ENCODE peak calls at places on chromosomes 6 and 20, in seven cellular contexts. T is H1, J is transverse colon, Y is stomach, C is SK-N-SH, R is sigmoid colon, H is HepG2. E is an unnamed sample.

GRCh38 chr6:26258199-26258977 is 106.6 kb upstream of the BTN3A2 start:
- DNase-seq in T (no peak), J (no peak), Y (no peak), C (no peak), R (no peak), H (peak), E (no peak)

GRCh38 chr20:50369225-50370035 is 140.8 kb upstream of the PTPN1 start:
- DNase-seq in T (no peak), J (peak), Y (peak), C (no peak), R (no peak), H (peak), E (no peak)

GRCh38 chr20:29750268-29750899 is 1507.1 kb upstream of the DEFB115 start:
- DNase-seq in T (no peak), J (no peak), Y (no peak), C (peak), R (no peak), H (no peak), E (no peak)

GRCh38 chr20:4513720-4514119 is 208.0 kb upstream of the PRND start:
- DNase-seq in T (no peak), J (no peak), Y (no peak), C (no peak), R (no peak), H (no peak), E (no peak)

GRCh38 chr6:32883789-32884188 is 29.8 kb downstream of the PSMB9 start:
- DNase-seq in T (no peak), J (no peak), Y (no peak), C (no peak), R (peak), H (no peak), E (no peak)

GRCh38 chr20:24933266-24933908 is 15.7 kb upstream of the CST7 start:
- DNase-seq in T (peak), J (no peak), Y (no peak), C (no peak), R (peak), H (no peak), E (no peak)

GRCh38 chr6:16319813-16320532 is 81.6 kb downstream of the GMPR start:
- DNase-seq in T (no peak), J (peak), Y (peak), C (no peak), R (peak), H (no peak), E (no peak)

GRCh38 chr6:55304747-55305146 is 22.5 kb upstream of the GFRAL start:
- DNase-seq in T (no peak), J (no peak), Y (no peak), C (no peak), R (no peak), H (no peak), E (no peak)

GRCh38 chr6:37630281-37630799 is 67.3 kb downstream of the MDGA1 start:
- DNase-seq in T (no peak), J (no peak), Y (peak), C (no peak), R (peak), H (peak), E (no peak)

GRCh38 chr6:13765570-13765969 is 48.8 kb downstream of the MCUR1 start:
- DNase-seq in T (no peak), J (no peak), Y (no peak), C (no peak), R (peak), H (no peak), E (no peak)

GRCh38 chr6:167402195-167402686 is 77.4 kb downstream of the TTLL2 start:
- DNase-seq in T (no peak), J (no peak), Y (no peak), C (no peak), R (no peak), H (no peak), E (no peak)

GRCh38 chr6:42142118-42142835 is at the start of gene C6orf132:
- DNase-seq in T (peak), J (peak), Y (peak), C (peak), R (no peak), H (peak), E (no peak)

GRCh38 chr20:23403721-23404120 is 17.6 kb downstream of the NAPB start:
- DNase-seq in T (no peak), J (no peak), Y (no peak), C (no peak), R (no peak), H (no peak), E (no peak)

GRCh38 chr6:19804362-19805145 is 32.6 kb upstream of the ID4 start:
- DNase-seq in T (peak), J (peak), Y (peak), C (peak), R (peak), H (peak), E (peak)

GRCh38 chr6:5517781-5518180 is 256.5 kb downstream of the FARS2 start:
- DNase-seq in T (no peak), J (no peak), Y (no peak), C (no peak), R (no peak), H (no peak), E (peak)

GRCh38 chr6:9467746-9468145 is 947.1 kb downstream of the TFAP2A start:
- DNase-seq in T (no peak), J (no peak), Y (no peak), C (no peak), R (no peak), H (no peak), E (no peak)

GRCh38 chr6:42523158-42523814 is 40.5 kb upstream of the UBR2 start:
- DNase-seq in T (no peak), J (no peak), Y (no peak), C (no peak), R (no peak), H (no peak), E (no peak)

GRCh38 chr6:37483917-37484785 is 15.5 kb downstream of the CCDC167 start:
- DNase-seq in T (peak), J (peak), Y (peak), C (peak), R (no peak), H (peak), E (no peak)

GRCh38 chr6:130204322-130204721 is 18.4 kb downstream of the SAMD3 start:
- DNase-seq in T (no peak), J (no peak), Y (no peak), C (no peak), R (no peak), H (no peak), E (no peak)

GRCh38 chr6:148203970-148204369 is 138.7 kb upstream of the SASH1 start:
- DNase-seq in T (no peak), J (no peak), Y (no peak), C (no peak), R (no peak), H (no peak), E (no peak)

GRCh38 chr20:50304883-50305635 is 114.4 kb downstream of the CEBPB start:
- DNase-seq in T (no peak), J (peak), Y (peak), C (peak), R (peak), H (peak), E (peak)

GRCh38 chr6:56349196-56349595 is 101.8 kb upstream of the COL21A1 start:
- DNase-seq in T (no peak), J (no peak), Y (no peak), C (no peak), R (no peak), H (no peak), E (no peak)

GRCh38 chr6:45812937-45813336 is 202.7 kb downstream of the CLIC5 start:
- DNase-seq in T (no peak), J (no peak), Y (no peak), C (no peak), R (no peak), H (no peak), E (no peak)

GRCh38 chr6:54283877-54284860 is 24.1 kb upstream of the TINAG start:
- DNase-seq in T (no peak), J (no peak), Y (no peak), C (no peak), R (no peak), H (no peak), E (no peak)

GRCh38 chr20:48284837-48285236 is 499.6 kb upstream of the SULF2 start:
- DNase-seq in T (no peak), J (no peak), Y (no peak), C (no peak), R (no peak), H (peak), E (no peak)

GRCh38 chr6:21800948-21801438 is 207.4 kb downstream of the SOX4 start:
- DNase-seq in T (no peak), J (no peak), Y (no peak), C (no peak), R (no peak), H (peak), E (no peak)

GRCh38 chr6:17339308-17339670 is 54.1 kb upstream of the CAP2 start:
- DNase-seq in T (no peak), J (no peak), Y (no peak), C (no peak), R (no peak), H (no peak), E (no peak)

GRCh38 chr6:111190637-111191036 is 103.3 kb downstream of the SLC16A10 start:
- DNase-seq in T (no peak), J (no peak), Y (no peak), C (no peak), R (no peak), H (no peak), E (peak)

GRCh38 chr6:159790149-159790946 is at the start of gene MRPL18:
- DNase-seq in T (peak), J (peak), Y (peak), C (peak), R (peak), H (peak), E (peak)

GRCh38 chr6:79079425-79080130 is 1.5 kb upstream of the PHIP start:
- DNase-seq in T (no peak), J (no peak), Y (no peak), C (no peak), R (no peak), H (no peak), E (no peak)

GRCh38 chr20:49614338-49615050 is 46.6 kb upstream of the PTGIS start:
- DNase-seq in T (no peak), J (no peak), Y (no peak), C (no peak), R (no peak), H (peak), E (no peak)

GRCh38 chr20:25686081-25687077 is 10.3 kb downstream of the ZNF337 start:
- DNase-seq in T (no peak), J (no peak), Y (no peak), C (no peak), R (no peak), H (no peak), E (peak)

GRCh38 chr6:5751525-5752252 is 255.0 kb downstream of the NRN1 start:
- DNase-seq in T (no peak), J (no peak), Y (no peak), C (no peak), R (no peak), H (no peak), E (no peak)

GRCh38 chr6:26501482-26501986 is 1.4 kb downstream of the BTN1A1 start:
- DNase-seq in T (peak), J (peak), Y (peak), C (peak), R (peak), H (no peak), E (no peak)

GRCh38 chr6:144467921-144468320 is 182.8 kb downstream of the UTRN start:
- DNase-seq in T (no peak), J (no peak), Y (no peak), C (no peak), R (no peak), H (no peak), E (no peak)

GRCh38 chr6:160926281-160927276 is 65.0 kb upstream of the MAP3K4 start:
- DNase-seq in T (no peak), J (no peak), Y (no peak), C (no peak), R (no peak), H (no peak), E (no peak)

GRCh38 chr6:2810092-2810671 is 31.5 kb downstream of the SERPINB1 start:
- DNase-seq in T (no peak), J (peak), Y (peak), C (no peak), R (no peak), H (no peak), E (peak)

GRCh38 chr6:119137194-119138072 is 59.0 kb upstream of the FAM184A start:
- DNase-seq in T (no peak), J (no peak), Y (no peak), C (no peak), R (no peak), H (no peak), E (no peak)

DNA sequence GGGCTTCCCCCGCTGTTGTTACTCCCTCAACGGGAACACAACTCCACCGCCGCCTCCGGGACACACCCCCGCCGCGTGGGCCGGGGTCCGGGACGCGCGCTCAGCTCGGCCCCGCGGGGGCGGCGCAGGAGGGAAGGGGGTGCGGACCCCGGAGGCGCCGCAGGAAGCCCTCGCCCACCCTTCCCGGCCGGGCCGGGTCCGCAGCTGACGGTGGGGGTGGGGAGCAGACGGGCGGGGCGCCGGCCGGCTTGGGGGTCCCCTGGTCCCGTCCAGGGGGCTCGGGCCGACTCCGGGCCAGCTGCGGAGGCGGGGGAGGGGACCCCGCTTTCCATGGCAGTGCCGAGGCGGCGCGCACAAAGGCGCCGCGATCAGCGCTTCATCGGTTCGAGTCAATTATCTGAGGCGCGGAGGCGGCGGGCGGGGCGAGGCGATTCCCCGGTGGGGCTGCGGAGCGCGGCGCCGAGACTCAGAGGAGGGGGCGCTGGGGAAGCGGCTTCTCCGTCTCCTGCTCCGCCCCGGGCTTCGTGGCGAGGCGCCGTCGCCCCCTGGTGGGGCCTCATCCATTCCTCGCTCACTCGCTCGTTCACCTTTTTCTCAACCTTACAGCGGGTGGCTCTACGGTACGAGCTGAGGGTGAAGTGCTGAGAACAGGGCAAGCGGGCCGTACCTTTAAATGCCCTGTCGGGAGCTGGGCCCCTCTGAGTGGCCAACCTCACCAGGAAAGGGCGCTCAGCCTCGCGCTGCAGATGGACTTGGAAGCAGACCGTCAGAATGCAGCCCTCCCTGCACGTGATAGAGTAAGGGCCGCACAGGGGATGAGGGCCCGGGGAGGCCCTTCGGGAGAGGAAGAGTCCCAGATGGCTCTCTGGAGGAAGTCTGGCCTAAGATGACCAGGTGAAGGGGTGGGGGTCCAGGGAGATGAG is 40.0 kb downstream of the SLC52A3 start:
- DNase-seq in T (peak), J (peak), Y (peak), C (peak), R (no peak), H (peak), E (no peak)
- H3K4me3 ChIP-seq in T (peak), J (peak), Y (peak), C (peak), R (peak), H (peak), E (peak)

GRCh38 chr6:30672445-30673253 is at the start of gene DHX16:
- DNase-seq in T (peak), J (peak), Y (peak), C (peak), R (peak), H (peak), E (peak)
- TF ChIP-seq POLR2AphosphoS5 in T (no peak), J (peak), Y (peak), C (peak), R (peak), H (peak), E (peak)

GRCh38 chr6:142841915-142842314 is 103.1 kb downstream of the HIVEP2 start:
- DNase-seq in T (no peak), J (no peak), Y (no peak), C (no peak), R (no peak), H (no peak), E (no peak)

GRCh38 chr6:142845143-142845571 is 99.8 kb downstream of the HIVEP2 start:
- DNase-seq in T (no peak), J (no peak), Y (no peak), C (no peak), R (no peak), H (no peak), E (no peak)

GRCh38 chr6:142844065-142844755 is 100.8 kb downstream of the HIVEP2 start:
- DNase-seq in T (no peak), J (no peak), Y (no peak), C (no peak), R (no peak), H (no peak), E (no peak)

GRCh38 chr6:142843344-142843743 is 101.6 kb downstream of the HIVEP2 start:
- DNase-seq in T (no peak), J (no peak), Y (no peak), C (no peak), R (no peak), H (no peak), E (no peak)

GRCh38 chr6:142842423-142843261 is 102.3 kb downstream of the HIVEP2 start:
- DNase-seq in T (no peak), J (no peak), Y (no peak), C (peak), R (no peak), H (peak), E (no peak)
- TF ChIP-seq EP300 in T (no peak), J (no peak), Y (no peak), C (peak), R (no peak), H (no peak), E (no peak)

DNA sequence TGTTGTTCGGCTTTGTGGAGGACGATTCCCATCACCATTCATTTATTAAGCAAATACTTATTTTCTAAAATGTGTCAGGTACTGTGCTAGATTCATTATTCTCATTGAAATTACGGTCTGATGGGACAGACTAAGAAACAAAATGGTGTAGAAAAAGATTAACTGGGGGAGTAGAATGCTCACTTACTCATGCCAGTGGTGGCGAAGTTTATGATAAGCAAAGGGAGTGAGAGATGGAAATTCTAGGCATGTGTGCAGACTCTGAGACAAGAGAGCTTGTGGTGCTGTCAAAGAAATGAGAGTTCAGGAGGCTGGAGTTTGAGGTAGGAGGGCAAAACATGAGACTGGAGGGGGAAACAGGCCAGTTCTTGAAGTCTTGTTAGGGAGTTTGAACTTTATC is 896 bp downstream of the RPP21 start:
- DNase-seq in T (no peak), J (no peak), Y (no peak), C (no peak), R (no peak), H (no peak), E (no peak)
- H3K4me3 ChIP-seq in T (peak), J (peak), Y (peak), C (peak), R (peak), H (peak), E (peak)

DNA sequence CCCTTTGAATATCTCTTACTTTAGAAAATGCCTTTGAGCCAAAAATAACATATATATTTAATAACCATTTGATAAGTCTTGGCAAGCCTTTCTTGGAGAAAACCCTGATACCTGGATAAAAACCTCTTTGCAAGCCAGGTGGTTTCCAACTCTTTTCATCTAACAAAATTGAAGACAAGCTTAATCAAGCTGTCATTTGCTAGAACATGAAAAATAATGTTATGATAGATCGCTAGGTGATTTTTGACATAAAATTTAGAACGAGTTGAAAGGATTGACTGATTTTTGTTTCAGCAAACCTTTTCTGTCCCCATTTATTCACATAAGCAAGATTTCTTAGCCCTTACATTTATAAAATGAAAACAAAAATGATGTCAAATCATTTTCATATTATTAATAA is 44.6 kb downstream of the ABRACL start:
- DNase-seq in T (no peak), J (no peak), Y (no peak), C (no peak), R (no peak), H (no peak), E (no peak)
- TF ChIP-seq POLR2AphosphoS5 in T (no peak), J (no peak), Y (no peak), C (no peak), R (no peak), H (no peak), E (no peak)

GRCh38 chr6:122484760-122485159 is 13.2 kb upstream of the SERINC1 start:
- DNase-seq in T (no peak), J (no peak), Y (no peak), C (no peak), R (no peak), H (no peak), E (no peak)
- TF ChIP-seq EP300 in T (no peak), J (no peak), Y (no peak), C (no peak), R (no peak), H (no peak), E (no peak)

GRCh38 chr6:128491041-128491642 is 29.3 kb downstream of the PTPRK start:
- DNase-seq in T (no peak), J (peak), Y (no peak), C (no peak), R (no peak), H (peak), E (no peak)
- H3K4me3 ChIP-seq in T (no peak), J (peak), Y (peak), C (peak), R (peak), H (no peak), E (peak)

E was measured in esophagus muscularis mucosa.